ENCODE peak calls at places on chromosome 20, in five cellular contexts. One of them, this sample, is unnamed.

GRCh38 chr20:313948-314347 is 11.4 kb upstream of the SOX12 start:
- DNase-seq in tibial nerve: no peak
- DNase-seq in thyroid gland: no peak
- DNase-seq in testis: no peak
- DNase-seq in NB4: peak; percentile 50
- DNase-seq in this sample: no peak

GRCh38 chr20:57495978-57496377 is 29.0 kb downstream of the CTCFL start:
- DNase-seq in tibial nerve: no peak
- DNase-seq in thyroid gland: no peak
- DNase-seq in testis: no peak
- DNase-seq in NB4: no peak
- DNase-seq in this sample: no peak

GRCh38 chr20:44731657-44732056 is 14.0 kb upstream of the KCNK15 start:
- DNase-seq in tibial nerve: no peak
- DNase-seq in thyroid gland: peak; percentile 91
- DNase-seq in testis: peak; percentile 72
- DNase-seq in NB4: no peak
- DNase-seq in this sample: no peak

GRCh38 chr20:10805764-10806163 is 132.0 kb upstream of the JAG1 start:
- DNase-seq in tibial nerve: no peak
- DNase-seq in thyroid gland: no peak
- DNase-seq in testis: no peak
- DNase-seq in NB4: no peak
- DNase-seq in this sample: no peak

GRCh38 chr20:21082584-21082983 is 23.6 kb downstream of the LINC00237 start:
- DNase-seq in tibial nerve: no peak
- DNase-seq in thyroid gland: no peak
- DNase-seq in testis: no peak
- DNase-seq in NB4: no peak
- DNase-seq in this sample: no peak

GRCh38 chr20:1440024-1440423 is 26.6 kb downstream of the NSFL1C start:
- DNase-seq in tibial nerve: no peak
- DNase-seq in thyroid gland: no peak
- DNase-seq in testis: no peak
- DNase-seq in NB4: peak; percentile 61
- DNase-seq in this sample: peak; percentile 37

GRCh38 chr20:52083627-52084232 is 107.8 kb downstream of the ZFP64 start:
- DNase-seq in tibial nerve: peak; percentile 62
- DNase-seq in thyroid gland: peak; percentile 76
- DNase-seq in testis: peak; percentile 82
- DNase-seq in NB4: peak; percentile 73
- DNase-seq in this sample: peak; percentile 52

GRCh38 chr20:44066645-44067606 is 120.1 kb downstream of the JPH2 start:
- DNase-seq in tibial nerve: no peak
- DNase-seq in thyroid gland: no peak
- DNase-seq in testis: no peak
- DNase-seq in NB4: no peak
- DNase-seq in this sample: no peak

GRCh38 chr20:33158637-33159385 is 9.1 kb upstream of the BPIFA2 start:
- DNase-seq in tibial nerve: no peak
- DNase-seq in thyroid gland: no peak
- DNase-seq in testis: no peak
- DNase-seq in NB4: no peak
- DNase-seq in this sample: no peak

GRCh38 chr20:54622338-54623280 is 147.2 kb downstream of the DOK5 start:
- DNase-seq in tibial nerve: peak; percentile 17
- DNase-seq in thyroid gland: no peak
- DNase-seq in testis: no peak
- DNase-seq in NB4: no peak
- DNase-seq in this sample: no peak

GRCh38 chr20:38874460-38875169 is 51.6 kb upstream of the FAM83D start:
- DNase-seq in tibial nerve: no peak
- DNase-seq in thyroid gland: no peak
- DNase-seq in testis: no peak
- DNase-seq in NB4: no peak
- DNase-seq in this sample: peak; percentile 31

GRCh38 chr20:3323398-3323797 is 84.1 kb downstream of the DNAAF9 start:
- DNase-seq in tibial nerve: no peak
- DNase-seq in thyroid gland: no peak
- DNase-seq in testis: no peak
- DNase-seq in NB4: peak; percentile 89
- DNase-seq in this sample: peak; percentile 24

GRCh38 chr20:32780749-32781402 is 18.7 kb downstream of the DNMT3B start:
- DNase-seq in tibial nerve: no peak
- DNase-seq in thyroid gland: no peak
- DNase-seq in testis: no peak
- DNase-seq in NB4: no peak
- DNase-seq in this sample: no peak

DNA sequence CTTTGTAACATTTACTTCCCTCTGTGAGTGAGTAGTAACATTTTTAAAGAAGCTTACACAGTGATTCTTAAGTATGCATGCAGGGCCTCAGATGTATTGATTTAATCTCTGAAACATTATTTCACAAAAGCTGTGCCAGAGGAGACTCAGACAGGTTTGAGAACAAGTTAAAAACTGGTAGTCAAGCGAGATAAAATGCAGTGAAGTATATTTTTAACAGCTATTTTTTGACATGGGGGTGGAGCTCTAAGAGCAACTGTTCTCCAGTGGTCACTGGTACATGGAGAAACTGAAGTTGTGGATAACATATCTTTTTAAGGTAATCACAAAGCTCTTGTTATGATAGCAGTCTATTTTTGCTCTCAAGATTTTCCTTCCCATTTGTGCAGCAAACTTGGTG is 20.4 kb downstream of the DSTN start:
- DNase-seq in tibial nerve: no peak
- DNase-seq in thyroid gland: no peak
- DNase-seq in testis: no peak
- DNase-seq in NB4: no peak
- DNase-seq in this sample: no peak
- TF ChIP-seq POLR2A in tibial nerve: no peak
- TF ChIP-seq POLR2A in thyroid gland: no peak
- TF ChIP-seq POLR2A in testis: no peak
- TF ChIP-seq POLR2A in NB4: no peak
- TF ChIP-seq POLR2A in this sample: no peak

GRCh38 chr20:18590163-18590562 is 2.3 kb downstream of the DTD1 start:
- DNase-seq in tibial nerve: no peak
- DNase-seq in thyroid gland: no peak
- DNase-seq in testis: no peak
- DNase-seq in NB4: no peak
- DNase-seq in this sample: no peak

GRCh38 chr20:18585134-18585533 is 2.7 kb upstream of the DTD1 start:
- DNase-seq in tibial nerve: no peak
- DNase-seq in thyroid gland: peak; percentile 44
- DNase-seq in testis: no peak
- DNase-seq in NB4: no peak
- DNase-seq in this sample: peak; percentile 31

GRCh38 chr20:18588554-18589043 is 745 bp downstream of the DTD1 start:
- DNase-seq in tibial nerve: no peak
- DNase-seq in thyroid gland: no peak
- DNase-seq in testis: peak; percentile 18
- DNase-seq in NB4: no peak
- DNase-seq in this sample: peak; percentile 27

GRCh38 chr20:18587665-18588553 is at the start of gene DTD1:
- DNase-seq in tibial nerve: peak; percentile 96
- DNase-seq in thyroid gland: peak; percentile 92
- DNase-seq in testis: peak; percentile 97
- DNase-seq in NB4: peak; percentile 93
- DNase-seq in this sample: peak; percentile 89
- TF ChIP-seq POLR2A in tibial nerve: peak; percentile 48
- TF ChIP-seq POLR2A in thyroid gland: no peak
- TF ChIP-seq POLR2A in testis: no peak
- TF ChIP-seq POLR2A in NB4: peak; percentile 66
- TF ChIP-seq POLR2A in this sample: peak; percentile 47

DNA sequence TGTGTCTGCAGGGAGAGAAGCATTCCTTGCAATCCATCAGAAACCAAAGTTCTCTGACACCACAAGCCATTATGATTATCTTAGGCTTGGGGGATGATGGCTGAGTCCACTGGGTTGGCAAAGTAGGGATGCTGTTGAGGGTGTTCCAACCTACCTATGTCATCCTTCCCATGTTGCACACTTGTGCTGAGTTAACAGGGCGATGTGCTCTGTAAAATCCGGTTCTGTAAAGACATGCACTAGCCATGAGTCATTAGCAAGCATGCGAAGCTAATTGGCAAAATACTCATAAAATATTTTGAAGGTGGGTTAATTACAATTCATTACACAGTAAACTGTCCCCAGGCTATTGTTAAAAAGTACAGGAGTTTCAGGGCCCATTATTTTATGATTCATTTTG is 115.4 kb downstream of the BMP2 start:
- DNase-seq in tibial nerve: no peak
- DNase-seq in thyroid gland: no peak
- DNase-seq in testis: no peak
- DNase-seq in NB4: no peak
- DNase-seq in this sample: no peak
- TF ChIP-seq POLR2A in tibial nerve: no peak
- TF ChIP-seq POLR2A in thyroid gland: no peak
- TF ChIP-seq POLR2A in testis: no peak
- TF ChIP-seq POLR2A in NB4: no peak
- TF ChIP-seq POLR2A in this sample: no peak

GRCh38 chr20:59008715-59009336 is 1.8 kb upstream of the CTSZ start:
- DNase-seq in tibial nerve: no peak
- DNase-seq in thyroid gland: no peak
- DNase-seq in testis: no peak
- DNase-seq in NB4: no peak
- DNase-seq in this sample: no peak

GRCh38 chr20:59007758-59008511 is 881 bp upstream of the CTSZ start:
- DNase-seq in tibial nerve: peak; percentile 44
- DNase-seq in thyroid gland: peak; percentile 39
- DNase-seq in testis: no peak
- DNase-seq in NB4: peak; percentile 97
- DNase-seq in this sample: peak; percentile 51

GRCh38 chr20:59006167-59006863 is 739 bp downstream of the CTSZ start:
- DNase-seq in tibial nerve: no peak
- DNase-seq in thyroid gland: peak; percentile 45
- DNase-seq in testis: no peak
- DNase-seq in NB4: no peak
- DNase-seq in this sample: peak; percentile 61

GRCh38 chr20:59005523-59006166 is 1.4 kb downstream of the CTSZ start:
- DNase-seq in tibial nerve: no peak
- DNase-seq in thyroid gland: no peak
- DNase-seq in testis: no peak
- DNase-seq in NB4: no peak
- DNase-seq in this sample: no peak

GRCh38 chr20:59006864-59007757 is at the start of gene CTSZ:
- DNase-seq in tibial nerve: no peak
- DNase-seq in thyroid gland: peak; percentile 53
- DNase-seq in testis: no peak
- DNase-seq in NB4: peak; percentile 80
- DNase-seq in this sample: peak; percentile 79
- TF ChIP-seq POLR2A in tibial nerve: peak; percentile 39
- TF ChIP-seq POLR2A in thyroid gland: no peak
- TF ChIP-seq POLR2A in testis: no peak
- TF ChIP-seq POLR2A in NB4: peak; percentile 29
- TF ChIP-seq POLR2A in this sample: peak; percentile 41

This sample was measured in erythroblast.